ENCODE peak calls at places on chromosome 19, in six cellular contexts. O, J, L, Y, A and V are unnamed samples. For H3K4me1, the result is how much of the 10 kb centered on the place peaks cover.

GRCh38 chr19:42233638-42234292 is 8.6 kb downstream of the GSK3A start:
- DNase-seq in O (no peak), J (no peak), L (no peak), Y (no peak), A (no peak), V (no peak)

GRCh38 chr19:47068876-47069406 is 20.5 kb upstream of the TMEM160 start:
- DNase-seq in O (no peak), J (no peak), L (no peak), Y (no peak), A (no peak), V (no peak)

GRCh38 chr19:47813304-47813994 is 8.3 kb upstream of the CRX start:
- DNase-seq in O (peak), J (peak), L (peak), Y (peak), A (peak), V (peak)

GRCh38 chr19:8571006-8571411 is 6.2 kb downstream of the MYO1F start:
- DNase-seq in O (no peak), J (no peak), L (no peak), Y (no peak), A (peak), V (peak)

GRCh38 chr19:39870171-39870971 is 24.2 kb upstream of the FBL start:
- DNase-seq in O (no peak), J (no peak), L (no peak), Y (peak), A (no peak), V (no peak)

GRCh38 chr19:18895828-18896341 is at the start of gene CERS1:
- DNase-seq in O (no peak), J (no peak), L (no peak), Y (peak), A (peak), V (no peak)

GRCh38 chr19:34145741-34146202 is 26.5 kb upstream of the LSM14A start:
- DNase-seq in O (no peak), J (peak), L (no peak), Y (peak), A (peak), V (peak)

GRCh38 chr19:41515054-41515652 is 60.8 kb upstream of the CEACAM21 start:
- DNase-seq in O (no peak), J (no peak), L (no peak), Y (no peak), A (no peak), V (no peak)

GRCh38 chr19:18223860-18224524 is 2.2 kb downstream of the PDE4C start:
- DNase-seq in O (no peak), J (no peak), L (peak), Y (peak), A (no peak), V (peak)

GRCh38 chr19:1592755-1593628 is at the start of gene MBD3:
- DNase-seq in O (peak), J (peak), L (peak), Y (peak), A (peak), V (peak)

GRCh38 chr19:1591421-1592022 is 1.1 kb downstream of the MBD3 start:
- DNase-seq in O (no peak), J (no peak), L (no peak), Y (peak), A (no peak), V (no peak)

GRCh38 chr19:1587872-1588271 is 4.8 kb downstream of the MBD3 start:
- DNase-seq in O (no peak), J (no peak), L (no peak), Y (no peak), A (no peak), V (no peak)

GRCh38 chr19:1592023-1592754 is 476 bp downstream of the MBD3 start:
- DNase-seq in O (peak), J (peak), L (peak), Y (peak), A (peak), V (peak)

DNA sequence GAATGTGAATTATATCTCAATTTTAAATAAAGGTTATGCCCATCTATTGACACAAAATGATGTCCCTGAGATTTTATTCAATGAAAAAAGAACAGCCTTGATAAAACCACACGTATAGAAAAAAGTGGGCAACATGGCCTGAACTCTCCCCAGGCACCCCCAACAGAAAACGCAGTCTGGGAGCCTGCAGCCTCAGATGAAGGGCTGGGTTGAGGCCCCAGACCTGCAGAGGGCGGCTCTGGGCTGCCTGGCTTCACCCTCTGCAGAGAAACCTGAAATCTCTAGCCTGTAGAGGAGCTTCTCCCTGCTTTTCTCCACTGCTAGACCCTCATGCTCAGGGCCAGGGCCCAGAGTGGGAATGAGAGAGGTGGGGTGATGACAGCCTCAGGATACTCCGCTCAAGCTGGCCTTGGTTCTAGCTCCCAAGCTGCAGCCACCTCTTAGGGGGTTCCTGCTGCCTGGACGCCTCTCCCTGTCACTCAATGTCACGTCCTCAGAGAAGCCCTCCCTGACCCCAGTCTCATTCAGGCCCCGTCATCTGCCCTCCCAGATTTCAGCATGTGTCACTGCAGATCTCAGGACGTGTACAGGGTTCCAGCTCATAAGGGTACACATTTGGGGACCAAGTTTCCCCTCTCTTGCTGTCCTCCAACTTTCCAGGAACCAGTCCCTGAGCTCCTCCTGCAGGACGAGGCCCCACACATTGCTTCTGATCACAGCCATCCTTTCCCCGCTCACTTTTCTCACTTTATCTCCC is 1.8 kb downstream of the MBD3 start:
- DNase-seq in O (no peak), J (no peak), L (no peak), Y (peak), A (no peak), V (peak)
- TF ChIP-seq CTCF in O (peak), J (no peak), L (no peak), Y (peak), A (peak), V (no peak)

DNA sequence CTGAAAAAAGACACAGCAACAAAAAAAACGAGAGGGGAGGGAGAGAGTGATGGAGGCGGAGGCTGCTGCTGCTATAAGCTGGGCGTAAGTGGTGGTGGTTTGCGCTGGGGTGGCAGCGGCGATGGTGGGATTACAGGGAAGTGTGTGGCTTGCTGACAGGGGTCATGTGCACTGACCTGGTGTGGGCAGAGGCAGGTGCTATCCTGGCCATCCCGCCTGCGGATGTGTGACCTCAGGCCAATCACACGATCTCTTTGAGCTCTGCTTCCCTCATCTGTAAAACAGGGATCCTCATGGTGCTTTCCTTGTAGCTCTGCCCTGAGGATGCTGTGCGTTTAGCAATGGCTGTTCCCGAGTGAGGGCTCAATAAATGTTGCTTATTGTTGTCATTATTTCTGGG is 3.3 kb upstream of the ZNF580 start:
- DNase-seq in O (no peak), J (no peak), L (no peak), Y (no peak), A (no peak), V (no peak)
- H3K4me1 ChIP-seq in O (under half), J (under half), L (half or more), Y (under half), A (under half), V (half or more)

DNA sequence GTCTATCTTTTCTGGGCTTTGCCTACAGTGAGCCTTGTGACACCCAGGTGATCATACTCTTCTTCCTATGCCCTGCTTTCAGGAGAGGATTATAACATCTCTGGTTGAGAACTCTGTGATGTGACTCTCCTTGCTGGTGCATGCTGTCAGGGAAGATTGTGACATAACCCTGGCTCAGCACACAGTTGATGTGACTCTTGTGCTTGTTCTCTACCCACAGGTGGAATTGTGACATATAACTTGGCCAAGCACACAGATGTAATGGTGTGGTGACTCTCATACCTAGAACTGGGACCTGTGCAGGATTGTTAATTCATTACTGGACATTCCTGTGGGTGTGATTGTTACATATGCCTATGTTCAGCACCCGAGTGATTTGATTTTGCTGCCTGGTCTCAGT is 21.7 kb upstream of the ZNF254 start:
- DNase-seq in O (no peak), J (no peak), L (no peak), Y (no peak), A (no peak), V (no peak)
- TF ChIP-seq EP300 in O (no peak), J (no peak), L (no peak), Y (no peak), A (no peak), V (no peak)

GRCh38 chr19:30691767-30692516 is 319.8 kb downstream of the ZNF536 start:
- DNase-seq in O (no peak), J (peak), L (peak), Y (no peak), A (no peak), V (no peak)
- TF ChIP-seq CTCF in O (no peak), J (no peak), L (no peak), Y (no peak), A (no peak), V (no peak)

GRCh38 chr19:14378890-14379289 is 2.4 kb upstream of the ADGRE5 start:
- DNase-seq in O (no peak), J (no peak), L (no peak), Y (no peak), A (no peak), V (no peak)

GRCh38 chr19:14371321-14371821 is 9.9 kb upstream of the ADGRE5 start:
- DNase-seq in O (no peak), J (no peak), L (no peak), Y (no peak), A (no peak), V (no peak)

GRCh38 chr19:14375055-14375581 is 6.1 kb upstream of the ADGRE5 start:
- DNase-seq in O (no peak), J (no peak), L (peak), Y (no peak), A (no peak), V (peak)

GRCh38 chr19:14370169-14370998 is 10.9 kb upstream of the ADGRE5 start:
- DNase-seq in O (no peak), J (no peak), L (no peak), Y (no peak), A (no peak), V (no peak)

DNA sequence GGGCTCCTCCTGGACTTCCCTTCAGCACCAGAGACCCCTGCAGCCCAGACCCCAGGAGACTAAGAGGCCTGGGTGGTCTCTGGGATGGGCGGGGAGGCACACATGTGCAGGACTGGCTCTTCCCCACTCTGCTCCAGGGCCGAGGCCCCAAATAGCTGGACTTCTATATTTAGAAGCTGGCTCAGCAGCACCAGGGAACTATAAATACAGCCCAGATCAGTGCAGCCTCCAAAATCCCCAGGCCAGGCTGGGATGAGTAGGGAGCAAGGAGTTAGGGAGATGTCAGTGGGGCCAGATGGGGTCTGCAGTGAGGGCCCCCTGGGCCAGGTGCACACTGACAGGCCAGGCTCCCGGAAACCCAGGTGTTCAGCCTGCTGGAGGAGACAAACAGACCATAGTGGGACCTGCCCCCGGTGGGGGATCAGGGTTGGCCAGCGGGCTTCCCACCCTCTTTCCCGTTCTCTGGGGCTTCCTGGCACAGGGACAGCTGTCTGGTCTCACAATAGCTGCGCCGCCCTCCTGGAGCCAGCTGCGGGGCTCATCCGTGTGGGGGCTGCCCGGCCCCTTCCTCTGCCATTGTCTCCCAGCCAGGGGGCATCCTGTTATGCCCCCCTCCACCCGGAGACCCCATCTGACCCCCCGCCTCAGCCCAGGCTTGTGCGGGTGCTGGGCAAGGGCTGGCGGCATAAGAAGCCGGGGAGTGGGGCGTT is 5.5 kb upstream of the ADGRE5 start:
- DNase-seq in O (no peak), J (no peak), L (peak), Y (no peak), A (no peak), V (no peak)
- H3K4me1 ChIP-seq in O (under half), J (under half), L (under half), Y (under half), A (under half), V (under half)

DNA sequence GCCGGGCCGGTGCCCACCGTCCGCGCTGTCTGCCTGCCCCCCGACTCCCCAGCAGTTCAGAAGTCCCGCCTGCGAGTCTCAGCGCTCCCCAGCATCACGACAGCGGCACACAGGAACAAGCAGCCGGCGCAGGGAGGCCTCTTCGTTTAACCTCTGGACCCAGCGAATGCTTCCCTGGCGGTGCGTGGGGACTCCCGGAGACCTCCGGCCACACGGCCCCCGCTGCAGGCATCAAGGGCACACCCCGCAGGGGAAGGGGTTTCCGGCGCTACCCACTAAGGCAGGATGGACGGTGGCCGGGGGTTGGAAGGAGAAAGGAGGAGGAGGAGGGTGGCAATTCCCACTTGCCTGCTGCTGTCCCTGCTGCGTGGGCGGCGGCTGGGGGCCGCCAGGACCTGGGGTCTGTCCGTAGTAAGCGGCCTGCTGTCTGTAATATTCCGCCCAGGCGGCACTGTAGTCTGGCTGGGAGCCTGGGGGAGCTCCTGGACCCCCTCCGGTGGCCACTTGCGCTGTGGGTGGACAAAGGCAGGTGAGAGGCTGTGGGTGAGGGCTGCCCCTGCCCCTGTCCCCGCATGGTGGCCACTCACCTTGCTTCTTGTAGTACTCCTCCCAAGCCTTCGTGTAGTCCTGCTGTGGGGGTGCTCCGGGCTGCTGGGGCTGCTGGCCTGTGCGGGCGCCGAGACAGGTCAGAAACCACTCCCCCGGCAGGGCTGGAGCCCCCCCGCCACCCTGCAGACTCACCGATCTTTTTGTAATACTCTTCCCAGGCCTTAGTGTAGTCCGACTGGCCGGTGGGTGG is 9.6 kb downstream of the KHSRP start:
- DNase-seq in O (no peak), J (no peak), L (no peak), Y (no peak), A (no peak), V (no peak)
- TF ChIP-seq EP300 in O (no peak), J (no peak), L (no peak), Y (no peak), A (no peak), V (no peak)

DNA sequence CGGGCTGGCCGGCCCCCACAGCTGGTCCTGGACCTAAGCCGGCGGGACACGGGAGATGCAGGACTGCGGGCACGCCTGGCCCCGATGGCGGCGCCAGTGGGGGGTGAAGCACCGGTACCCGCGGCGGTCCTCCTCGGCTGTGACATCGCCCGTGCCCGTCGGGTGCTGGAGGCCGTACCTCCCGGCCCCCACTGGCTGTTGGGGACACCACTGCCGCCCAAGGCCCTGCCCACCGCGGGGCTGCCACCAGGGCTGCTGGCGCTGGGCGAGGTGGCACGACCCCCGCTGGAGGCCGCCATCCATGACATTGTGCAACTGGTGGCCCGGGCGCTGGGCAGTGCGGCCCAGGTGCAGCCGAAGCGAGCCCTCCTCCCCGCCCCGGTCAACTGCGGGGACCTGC is 3.1 kb downstream of the GRIN3B start:
- DNase-seq in O (no peak), J (no peak), L (no peak), Y (no peak), A (no peak), V (no peak)
- TF ChIP-seq CTCF in O (no peak), J (no peak), L (no peak), Y (no peak), A (no peak), V (no peak)

GRCh38 chr19:13043285-13043684 is 48.0 kb downstream of the NFIX start:
- DNase-seq in O (no peak), J (no peak), L (no peak), Y (no peak), A (no peak), V (no peak)
- H3K4me1 ChIP-seq in O (under half), J (under half), L (half or more), Y (under half), A (under half), V (half or more)

GRCh38 chr19:45682117-45682516 is 9.6 kb downstream of the SNRPD2 start:
- DNase-seq in O (no peak), J (no peak), L (no peak), Y (no peak), A (no peak), V (no peak)

GRCh38 chr19:45677351-45678230 is 9.6 kb downstream of the GIPR start:
- DNase-seq in O (peak), J (peak), L (no peak), Y (peak), A (peak), V (peak)

GRCh38 chr19:45682908-45683307 is 8.8 kb downstream of the SNRPD2 start:
- DNase-seq in O (no peak), J (no peak), L (no peak), Y (no peak), A (no peak), V (no peak)

GRCh38 chr19:45676851-45677263 is 8.8 kb downstream of the GIPR start:
- DNase-seq in O (no peak), J (no peak), L (no peak), Y (no peak), A (no peak), V (peak)

DNA sequence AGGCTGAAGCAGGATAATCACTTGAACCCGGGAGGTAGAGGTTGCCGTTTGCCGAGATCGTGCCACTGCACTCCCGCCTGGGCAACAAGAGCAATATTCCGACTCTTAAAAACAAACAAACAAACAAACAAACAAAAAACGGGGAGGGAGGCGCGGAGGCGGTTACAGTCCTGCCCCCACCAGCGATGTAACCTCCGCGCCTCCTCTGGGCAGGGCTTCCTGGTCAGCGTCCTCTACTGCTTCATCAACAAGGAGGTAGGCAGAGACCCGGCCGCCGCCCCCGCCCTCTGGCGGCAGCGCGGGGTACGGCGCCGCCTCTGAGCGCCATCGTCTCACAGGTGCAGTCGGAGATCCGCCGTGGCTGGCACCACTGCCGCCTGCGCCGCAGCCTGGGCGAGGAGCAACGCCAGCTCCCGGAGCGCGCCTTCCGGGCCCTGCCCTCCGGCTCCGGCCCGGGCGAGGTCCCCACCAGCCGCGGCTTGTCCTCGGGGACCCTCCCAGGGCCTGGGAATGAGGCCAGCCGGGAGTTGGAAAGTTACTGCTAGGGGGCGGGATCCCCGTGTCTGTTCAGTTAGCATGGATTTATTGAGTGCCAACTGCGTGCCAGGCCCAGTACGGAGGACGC is 10.2 kb downstream of the SNRPD2 start:
- DNase-seq in O (no peak), J (peak), L (peak), Y (peak), A (peak), V (peak)
- TF ChIP-seq EP300 in O (peak), J (no peak), L (no peak), Y (no peak), A (no peak), V (no peak)